ENCODE peak calls at places on chromosomes 7 and 10, in six cellular contexts. One of them, this sample, is unnamed.

GRCh38 chr7:157427811-157428553 is 91.2 kb downstream of the DNAJB6 start:
- DNase-seq in COLO829: no peak
- DNase-seq in T-helper 2 cell: no peak
- DNase-seq in fibroblast of pulmonary artery: no peak
- DNase-seq in coronary artery: no peak
- DNase-seq in cerebellar cortex: no peak
- DNase-seq in this sample: no peak

GRCh38 chr7:55100172-55100961 is 81.5 kb downstream of the EGFR start:
- DNase-seq in COLO829: no peak
- DNase-seq in T-helper 2 cell: no peak
- DNase-seq in fibroblast of pulmonary artery: peak; percentile 38
- DNase-seq in coronary artery: no peak
- DNase-seq in cerebellar cortex: no peak
- DNase-seq in this sample: no peak

GRCh38 chr10:50637003-50637579 is 13.3 kb upstream of the SGMS1 start:
- DNase-seq in COLO829: no peak
- DNase-seq in T-helper 2 cell: peak; percentile 18
- DNase-seq in fibroblast of pulmonary artery: no peak
- DNase-seq in coronary artery: no peak
- DNase-seq in cerebellar cortex: no peak
- DNase-seq in this sample: no peak

GRCh38 chr10:124603376-124604213 is 140.6 kb downstream of the FAM53B start:
- DNase-seq in COLO829: no peak
- DNase-seq in T-helper 2 cell: no peak
- DNase-seq in fibroblast of pulmonary artery: no peak
- DNase-seq in coronary artery: no peak
- DNase-seq in cerebellar cortex: no peak
- DNase-seq in this sample: no peak

GRCh38 chr10:80204801-80205477 is 398 bp downstream of the ANXA11 start:
- DNase-seq in COLO829: no peak
- DNase-seq in T-helper 2 cell: no peak
- DNase-seq in fibroblast of pulmonary artery: no peak
- DNase-seq in coronary artery: no peak
- DNase-seq in cerebellar cortex: peak; percentile 39
- DNase-seq in this sample: peak; percentile 42

GRCh38 chr7:85055906-85056305 is 130.9 kb downstream of the SEMA3D start:
- DNase-seq in COLO829: no peak
- DNase-seq in T-helper 2 cell: no peak
- DNase-seq in fibroblast of pulmonary artery: no peak
- DNase-seq in coronary artery: no peak
- DNase-seq in cerebellar cortex: no peak
- DNase-seq in this sample: no peak

GRCh38 chr7:134469622-134470021 is 10.7 kb upstream of the AKR1B1 start:
- DNase-seq in COLO829: no peak
- DNase-seq in T-helper 2 cell: no peak
- DNase-seq in fibroblast of pulmonary artery: no peak
- DNase-seq in coronary artery: no peak
- DNase-seq in cerebellar cortex: no peak
- DNase-seq in this sample: no peak

GRCh38 chr7:4713183-4713784 is 31.2 kb downstream of the FOXK1 start:
- DNase-seq in COLO829: no peak
- DNase-seq in T-helper 2 cell: no peak
- DNase-seq in fibroblast of pulmonary artery: peak; percentile 25
- DNase-seq in coronary artery: no peak
- DNase-seq in cerebellar cortex: no peak
- DNase-seq in this sample: no peak

GRCh38 chr7:77276120-77276519 is 76.5 kb upstream of the FGL2 start:
- DNase-seq in COLO829: no peak
- DNase-seq in T-helper 2 cell: peak; percentile 2
- DNase-seq in fibroblast of pulmonary artery: no peak
- DNase-seq in coronary artery: no peak
- DNase-seq in cerebellar cortex: no peak
- DNase-seq in this sample: no peak

GRCh38 chr10:2137549-2138174 is 400.3 kb upstream of the ADARB2 start:
- DNase-seq in COLO829: no peak
- DNase-seq in T-helper 2 cell: no peak
- DNase-seq in fibroblast of pulmonary artery: no peak
- DNase-seq in coronary artery: no peak
- DNase-seq in cerebellar cortex: no peak
- DNase-seq in this sample: peak; percentile 9

GRCh38 chr10:5293691-5294550 is 70.8 kb upstream of the UCN3 start:
- DNase-seq in COLO829: no peak
- DNase-seq in T-helper 2 cell: peak; percentile 43
- DNase-seq in fibroblast of pulmonary artery: peak; percentile 55
- DNase-seq in coronary artery: no peak
- DNase-seq in cerebellar cortex: peak; percentile 14
- DNase-seq in this sample: peak; percentile 92

GRCh38 chr10:128064615-128065580 is 61.3 kb downstream of the MKI67 start:
- DNase-seq in COLO829: peak; percentile 18
- DNase-seq in T-helper 2 cell: peak; percentile 83
- DNase-seq in fibroblast of pulmonary artery: peak; percentile 81
- DNase-seq in coronary artery: peak; percentile 77
- DNase-seq in cerebellar cortex: no peak
- DNase-seq in this sample: peak; percentile 88

GRCh38 chr7:106462365-106462859 is 177.6 kb upstream of the NAMPT start:
- DNase-seq in COLO829: peak; percentile 76
- DNase-seq in T-helper 2 cell: no peak
- DNase-seq in fibroblast of pulmonary artery: peak; percentile 76
- DNase-seq in coronary artery: no peak
- DNase-seq in cerebellar cortex: peak; percentile 37
- DNase-seq in this sample: no peak

GRCh38 chr10:119859422-119860258 is 13.0 kb downstream of the MCMBP start:
- DNase-seq in COLO829: no peak
- DNase-seq in T-helper 2 cell: no peak
- DNase-seq in fibroblast of pulmonary artery: peak; percentile 75
- DNase-seq in coronary artery: no peak
- DNase-seq in cerebellar cortex: peak; percentile 76
- DNase-seq in this sample: no peak

GRCh38 chr7:142603870-142604448 is 145.3 kb upstream of the PRSS1 start:
- DNase-seq in COLO829: peak; percentile 82
- DNase-seq in T-helper 2 cell: peak; percentile 22
- DNase-seq in fibroblast of pulmonary artery: peak; percentile 80
- DNase-seq in coronary artery: no peak
- DNase-seq in cerebellar cortex: peak; percentile 72
- DNase-seq in this sample: peak; percentile 67

GRCh38 chr7:80520199-80520598 is 8.3 kb upstream of the GNAT3 start:
- DNase-seq in COLO829: no peak
- DNase-seq in T-helper 2 cell: no peak
- DNase-seq in fibroblast of pulmonary artery: no peak
- DNase-seq in coronary artery: no peak
- DNase-seq in cerebellar cortex: no peak
- DNase-seq in this sample: no peak

GRCh38 chr7:32506266-32507054 is 11.2 kb downstream of the AVL9 start:
- DNase-seq in COLO829: no peak
- DNase-seq in T-helper 2 cell: no peak
- DNase-seq in fibroblast of pulmonary artery: peak; percentile 86
- DNase-seq in coronary artery: no peak
- DNase-seq in cerebellar cortex: no peak
- DNase-seq in this sample: peak; percentile 48

GRCh38 chr7:73557397-73558257 is at the start of gene BCL7B:
- DNase-seq in COLO829: peak; percentile 92
- DNase-seq in T-helper 2 cell: peak; percentile 76
- DNase-seq in fibroblast of pulmonary artery: peak; percentile 55
- DNase-seq in coronary artery: peak; percentile 84
- DNase-seq in cerebellar cortex: peak; percentile 61
- DNase-seq in this sample: peak; percentile 81

This sample was measured in activated CD4-positive, alpha-beta T cell treated with anti-CD3 and anti-CD28 coated beads for 48 hours.